ENCODE peak calls at places on chromosomes 4 and X, in five cellular contexts. L is breast epithelium, N is endodermal cell, F is GM06990, A is HCT116. D is an unnamed sample.

GRCh38 chr4:59676389-59676788 is 1523.7 kb upstream of the ADGRL3 start:
- DNase-seq in L (no peak), N (no peak), F (no peak), A (no peak), D (no peak)

GRCh38 chr4:145178740-145179139 is 1.6 kb downstream of the OTUD4 start:
- DNase-seq in L (no peak), N (no peak), F (no peak), A (no peak), D (no peak)

GRCh38 chr4:544386-545105 is 31.5 kb downstream of the TMEM271 start:
- DNase-seq in L (no peak), N (no peak), F (no peak), A (no peak), D (no peak)

GRCh38 chr4:70676554-70677090 is 10.3 kb upstream of the JCHAIN start:
- DNase-seq in L (no peak), N (no peak), F (no peak), A (no peak), D (no peak)

GRCh38 chrX:79413009-79413408 is 45.9 kb upstream of the ITM2A start:
- DNase-seq in L (no peak), N (no peak), F (no peak), A (no peak), D (no peak)

GRCh38 chr4:15213415-15213814 is 211.1 kb downstream of the CPEB2 start:
- DNase-seq in L (no peak), N (no peak), F (no peak), A (no peak), D (no peak)

GRCh38 chr4:102440498-102440897 is 60.7 kb upstream of the NFKB1 start:
- DNase-seq in L (no peak), N (no peak), F (no peak), A (no peak), D (no peak)

GRCh38 chr4:145839151-145839550 is 99.5 kb downstream of the ZNF827 start:
- DNase-seq in L (peak; percentile 69), N (peak; percentile 68), F (no peak), A (no peak), D (no peak)

GRCh38 chr4:176271749-176272148 is 2.7 kb upstream of the ASB5 start:
- DNase-seq in L (no peak), N (no peak), F (no peak), A (no peak), D (peak; percentile 42)

GRCh38 chr4:25925486-25926201 is 11.6 kb downstream of the SMIM20 start:
- DNase-seq in L (no peak), N (peak; percentile 83), F (no peak), A (peak; percentile 35), D (no peak)

GRCh38 chr4:103098331-103098730 is 1.3 kb downstream of the BDH2 start:
- DNase-seq in L (no peak), N (no peak), F (no peak), A (no peak), D (no peak)

GRCh38 chr4:139725236-139725635 is 59.6 kb downstream of the MGST2 start:
- DNase-seq in L (no peak), N (no peak), F (no peak), A (no peak), D (no peak)

GRCh38 chr4:63036159-63036866 is 1372.9 kb downstream of the TECRL start:
- DNase-seq in L (no peak), N (no peak), F (no peak), A (no peak), D (no peak)

GRCh38 chr4:157521916-157522315 is 301.4 kb downstream of the GRIA2 start:
- DNase-seq in L (no peak), N (no peak), F (no peak), A (no peak), D (no peak)

GRCh38 chr4:4866124-4866832 is 6.8 kb downstream of the MSX1 start:
- DNase-seq in L (no peak), N (peak; percentile 77), F (peak; percentile 44), A (no peak), D (no peak)

GRCh38 chrX:1231850-1232505 is 19.5 kb upstream of the CRLF2 start:
- DNase-seq in L (no peak), N (no peak), F (no peak), A (no peak), D (no peak)

GRCh38 chr4:17817027-17817426 is 6.2 kb downstream of the NCAPG start:
- DNase-seq in L (no peak), N (no peak), F (peak; percentile 30), A (peak; percentile 10), D (peak; percentile 34)

GRCh38 chr4:62407534-62407933 is 1207.4 kb downstream of the ADGRL3 start:
- DNase-seq in L (no peak), N (no peak), F (no peak), A (no peak), D (no peak)

GRCh38 chr4:173152104-173152503 is 16.5 kb upstream of the GALNT7 start:
- DNase-seq in L (no peak), N (no peak), F (no peak), A (no peak), D (no peak)

GRCh38 chr4:140186651-140187315 is 32.8 kb upstream of the MAML3 start:
- DNase-seq in L (peak; percentile 48), N (no peak), F (no peak), A (peak; percentile 34), D (peak; percentile 72)

GRCh38 chr4:8391972-8392371 is 48.6 kb downstream of the ACOX3 start:
- DNase-seq in L (peak; percentile 42), N (no peak), F (peak; percentile 40), A (no peak), D (no peak)

GRCh38 chrX:54442790-54443189 is 2.6 kb downstream of the TSR2 start:
- DNase-seq in L (no peak), N (no peak), F (no peak), A (no peak), D (no peak)
- H3K27me3 ChIP-seq in L (peaks cover 11% of the 10 kb centered on the region), N (no peaks in the 10 kb centered on the region), F (no peaks in the 10 kb centered on the region), A (no peaks in the 10 kb centered on the region), D (no peaks in the 10 kb centered on the region)

DNA sequence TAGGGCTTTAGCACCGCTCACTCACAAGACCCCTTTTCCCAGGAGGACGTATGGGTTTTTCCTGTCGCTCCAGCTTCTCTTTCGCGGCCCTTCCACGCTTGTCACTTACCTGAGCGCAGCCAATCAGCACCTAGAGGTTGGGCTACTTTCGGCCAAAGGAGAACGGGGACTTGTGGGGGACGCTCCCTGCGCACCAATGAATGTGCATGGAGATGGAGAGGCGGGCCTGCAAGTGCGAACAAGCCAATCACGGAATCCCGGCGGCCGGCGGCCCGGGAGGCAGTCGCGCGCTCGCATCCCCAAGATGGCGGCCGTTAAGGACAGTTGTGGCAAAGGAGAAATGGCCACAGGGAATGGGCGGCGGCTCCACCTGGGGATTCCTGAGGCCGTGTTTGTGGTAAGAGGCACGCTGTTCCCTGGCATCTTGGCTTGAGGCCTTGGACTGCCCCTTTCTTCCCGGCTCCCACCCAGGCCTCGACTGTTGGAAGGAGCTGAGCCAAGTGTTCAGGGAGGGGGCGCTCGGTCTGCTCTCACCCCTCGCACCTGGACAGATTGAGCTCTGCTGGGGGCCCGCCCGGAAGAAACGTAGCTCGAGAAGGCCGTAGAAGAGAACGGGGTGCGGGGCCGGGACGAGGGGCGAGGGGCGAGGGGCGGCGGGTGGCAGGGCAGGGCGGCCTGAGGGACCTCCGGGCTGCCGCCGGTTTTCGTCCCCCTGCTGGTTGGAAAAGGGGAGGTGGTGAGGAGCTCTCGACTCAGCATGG is at the start of gene VBP1:
- DNase-seq in L (peak; percentile 92), N (peak; percentile 94), F (peak; percentile 92), A (peak; percentile 88), D (peak; percentile 84)
- TF ChIP-seq CTCF in L (no peak), N (peak; percentile 70), F (peak; percentile 34), A (peak; percentile 34), D (peak; percentile 23)

DNA sequence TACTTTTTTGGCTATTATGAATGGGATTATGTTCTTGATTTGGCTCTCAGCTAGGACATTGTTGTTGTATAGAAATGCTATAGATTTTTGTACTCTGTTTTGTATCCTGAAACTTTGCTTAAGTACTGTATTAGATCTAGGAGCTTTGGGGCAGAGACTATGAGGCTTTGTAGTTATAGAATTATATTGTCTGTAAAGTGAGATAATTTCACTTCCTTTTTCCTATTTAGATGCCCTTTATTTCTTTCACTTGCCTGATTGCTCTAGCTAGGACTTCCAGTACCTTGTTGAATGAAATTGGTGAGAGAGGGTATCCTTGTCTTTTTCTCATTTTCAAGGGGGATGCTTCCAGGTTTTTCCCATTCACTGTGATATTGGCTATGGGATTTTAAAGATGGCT is 28.1 kb downstream of the ADAM29 start:
- DNase-seq in L (no peak), N (no peak), F (no peak), A (no peak), D (no peak)
- H3K4me3 ChIP-seq in L (no peak overlapping the region), N (no peak overlapping the region), F (no peak overlapping the region), A (no peak overlapping the region), D (no peak overlapping the region)

GRCh38 chrX:109590176-109590575 is 34.8 kb downstream of the KCNE5 start:
- DNase-seq in L (no peak), N (no peak), F (no peak), A (no peak), D (no peak)

DNA sequence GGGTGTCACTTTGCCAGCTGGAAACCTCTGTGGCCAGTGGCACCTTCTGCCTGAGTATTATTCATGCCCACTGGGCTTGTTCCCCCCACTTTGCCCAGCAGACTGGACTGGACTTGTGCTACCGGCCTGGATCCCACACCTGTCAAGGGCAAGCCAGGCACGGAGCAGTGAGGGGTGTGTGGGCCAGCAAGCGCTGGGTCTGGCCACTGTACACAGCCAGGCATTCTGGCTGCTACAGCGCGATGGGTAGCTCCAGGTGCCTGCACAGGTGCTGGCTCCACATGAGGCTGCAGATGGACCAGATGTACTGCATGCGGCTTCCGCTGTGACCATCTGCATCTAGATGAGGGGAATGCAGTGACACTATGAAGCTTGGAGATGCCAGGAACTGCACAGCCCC is 39.5 kb downstream of the KCNE5 start:
- DNase-seq in L (no peak), N (no peak), F (no peak), A (no peak), D (no peak)
- H3K27me3 ChIP-seq in L (peaks cover 62% of the 10 kb centered on the region), N (no peaks in the 10 kb centered on the region), F (no peaks in the 10 kb centered on the region), A (no peaks in the 10 kb centered on the region), D (peaks cover 4% of the 10 kb centered on the region)